ENCODE peak calls at places on chromosomes 7 and 10, in ten cellular contexts. One of them, this sample, is unnamed.
A peak's percentile ranks its signal among the peaks of the same experiment; 100 is the strongest.

GRCh38 chr10:86399879-86400704 is 33.5 kb upstream of the GRID1 start:
- DNase-seq in activated CD4-positive, alpha-beta memory T cell treated with anti-CD3 and anti-CD28 coated beads for 36 hours: peak; percentile 97
- DNase-seq in HFFc6: peak; percentile 94
- DNase-seq in stimulated activated CD8-positive, alpha-beta memory T cell treated with anti-CD3 and anti-CD28 coated beads, Interleukin-12 subunit alpha, Interleukin-12 subunit beta, amount 100 ng/mL, for 1 hour: peak; percentile 90
- DNase-seq in nephron progenitor cell: peak; percentile 98
- DNase-seq in HT1080: peak; percentile 94
- DNase-seq in activated T-cell treated with anti-CD3 and anti-CD28 coated beads, Interleukin-2, amount 50 U/mL, for 48 hours: peak; percentile 97
- DNase-seq in T-helper 9 cell: peak; percentile 93
- DNase-seq in non-pigmented ciliary epithelial cell: peak; percentile 71
- DNase-seq in stimulated activated CD4-positive, alpha-beta T cell treated with anti-CD3 and anti-CD28 coated beads, Interleukin-12 subunit alpha, Interleukin-12 subunit beta, amount 100 ng/mL, for 48 hours: peak; percentile 95
- DNase-seq in this sample: peak; percentile 93

GRCh38 chr7:137687556-137688280 is 159.1 kb downstream of the DGKI start:
- DNase-seq in HT1080: no peak
- DNase-seq in nephron progenitor cell: no peak
- DNase-seq in HFFc6: peak; percentile 51
- DNase-seq in activated CD4-positive, alpha-beta memory T cell treated with anti-CD3 and anti-CD28 coated beads for 36 hours: no peak
- DNase-seq in non-pigmented ciliary epithelial cell: peak; percentile 63
- DNase-seq in T-helper 9 cell: no peak
- DNase-seq in stimulated activated CD4-positive, alpha-beta T cell treated with anti-CD3 and anti-CD28 coated beads, Interleukin-12 subunit alpha, Interleukin-12 subunit beta, amount 100 ng/mL, for 48 hours: no peak
- DNase-seq in activated T-cell treated with anti-CD3 and anti-CD28 coated beads, Interleukin-2, amount 50 U/mL, for 48 hours: no peak
- DNase-seq in stimulated activated CD8-positive, alpha-beta memory T cell treated with anti-CD3 and anti-CD28 coated beads, Interleukin-12 subunit alpha, Interleukin-12 subunit beta, amount 100 ng/mL, for 1 hour: no peak
- DNase-seq in this sample: no peak

GRCh38 chr7:77649950-77650349 is 46.3 kb upstream of the RSBN1L start:
- DNase-seq in stimulated activated CD4-positive, alpha-beta T cell treated with anti-CD3 and anti-CD28 coated beads, Interleukin-12 subunit alpha, Interleukin-12 subunit beta, amount 100 ng/mL, for 48 hours: no peak
- DNase-seq in HFFc6: peak; percentile 53
- DNase-seq in T-helper 9 cell: no peak
- DNase-seq in non-pigmented ciliary epithelial cell: peak; percentile 51
- DNase-seq in stimulated activated CD8-positive, alpha-beta memory T cell treated with anti-CD3 and anti-CD28 coated beads, Interleukin-12 subunit alpha, Interleukin-12 subunit beta, amount 100 ng/mL, for 1 hour: no peak
- DNase-seq in nephron progenitor cell: no peak
- DNase-seq in activated CD4-positive, alpha-beta memory T cell treated with anti-CD3 and anti-CD28 coated beads for 36 hours: no peak
- DNase-seq in HT1080: no peak
- DNase-seq in activated T-cell treated with anti-CD3 and anti-CD28 coated beads, Interleukin-2, amount 50 U/mL, for 48 hours: no peak
- DNase-seq in this sample: no peak

GRCh38 chr10:117574546-117575146 is 32.1 kb downstream of the EMX2 start:
- DNase-seq in HFFc6: no peak
- DNase-seq in non-pigmented ciliary epithelial cell: no peak
- DNase-seq in T-helper 9 cell: no peak
- DNase-seq in stimulated activated CD8-positive, alpha-beta memory T cell treated with anti-CD3 and anti-CD28 coated beads, Interleukin-12 subunit alpha, Interleukin-12 subunit beta, amount 100 ng/mL, for 1 hour: no peak
- DNase-seq in activated T-cell treated with anti-CD3 and anti-CD28 coated beads, Interleukin-2, amount 50 U/mL, for 48 hours: no peak
- DNase-seq in HT1080: no peak
- DNase-seq in stimulated activated CD4-positive, alpha-beta T cell treated with anti-CD3 and anti-CD28 coated beads, Interleukin-12 subunit alpha, Interleukin-12 subunit beta, amount 100 ng/mL, for 48 hours: no peak
- DNase-seq in activated CD4-positive, alpha-beta memory T cell treated with anti-CD3 and anti-CD28 coated beads for 36 hours: no peak
- DNase-seq in nephron progenitor cell: no peak
- DNase-seq in this sample: no peak

GRCh38 chr7:32539917-32540544 is 44.7 kb downstream of the AVL9 start:
- DNase-seq in T-helper 9 cell: no peak
- DNase-seq in activated T-cell treated with anti-CD3 and anti-CD28 coated beads, Interleukin-2, amount 50 U/mL, for 48 hours: no peak
- DNase-seq in activated CD4-positive, alpha-beta memory T cell treated with anti-CD3 and anti-CD28 coated beads for 36 hours: peak; percentile 20
- DNase-seq in HFFc6: no peak
- DNase-seq in stimulated activated CD8-positive, alpha-beta memory T cell treated with anti-CD3 and anti-CD28 coated beads, Interleukin-12 subunit alpha, Interleukin-12 subunit beta, amount 100 ng/mL, for 1 hour: no peak
- DNase-seq in stimulated activated CD4-positive, alpha-beta T cell treated with anti-CD3 and anti-CD28 coated beads, Interleukin-12 subunit alpha, Interleukin-12 subunit beta, amount 100 ng/mL, for 48 hours: no peak
- DNase-seq in non-pigmented ciliary epithelial cell: no peak
- DNase-seq in nephron progenitor cell: no peak
- DNase-seq in HT1080: no peak
- DNase-seq in this sample: no peak

GRCh38 chr7:108335264-108335918 is 120.8 kb downstream of the NRCAM start:
- DNase-seq in T-helper 9 cell: no peak
- DNase-seq in HT1080: peak; percentile 7
- DNase-seq in HFFc6: no peak
- DNase-seq in stimulated activated CD4-positive, alpha-beta T cell treated with anti-CD3 and anti-CD28 coated beads, Interleukin-12 subunit alpha, Interleukin-12 subunit beta, amount 100 ng/mL, for 48 hours: no peak
- DNase-seq in activated CD4-positive, alpha-beta memory T cell treated with anti-CD3 and anti-CD28 coated beads for 36 hours: no peak
- DNase-seq in stimulated activated CD8-positive, alpha-beta memory T cell treated with anti-CD3 and anti-CD28 coated beads, Interleukin-12 subunit alpha, Interleukin-12 subunit beta, amount 100 ng/mL, for 1 hour: no peak
- DNase-seq in nephron progenitor cell: peak; percentile 12
- DNase-seq in non-pigmented ciliary epithelial cell: no peak
- DNase-seq in activated T-cell treated with anti-CD3 and anti-CD28 coated beads, Interleukin-2, amount 50 U/mL, for 48 hours: no peak
- DNase-seq in this sample: no peak

GRCh38 chr7:21749318-21749717 is 196.4 kb downstream of the CDCA7L start:
- DNase-seq in stimulated activated CD8-positive, alpha-beta memory T cell treated with anti-CD3 and anti-CD28 coated beads, Interleukin-12 subunit alpha, Interleukin-12 subunit beta, amount 100 ng/mL, for 1 hour: no peak
- DNase-seq in activated CD4-positive, alpha-beta memory T cell treated with anti-CD3 and anti-CD28 coated beads for 36 hours: no peak
- DNase-seq in T-helper 9 cell: no peak
- DNase-seq in stimulated activated CD4-positive, alpha-beta T cell treated with anti-CD3 and anti-CD28 coated beads, Interleukin-12 subunit alpha, Interleukin-12 subunit beta, amount 100 ng/mL, for 48 hours: no peak
- DNase-seq in HFFc6: no peak
- DNase-seq in activated T-cell treated with anti-CD3 and anti-CD28 coated beads, Interleukin-2, amount 50 U/mL, for 48 hours: no peak
- DNase-seq in HT1080: no peak
- DNase-seq in non-pigmented ciliary epithelial cell: no peak
- DNase-seq in nephron progenitor cell: no peak
- DNase-seq in this sample: no peak

GRCh38 chr7:1705856-1706255 is 35.8 kb downstream of the ELFN1 start:
- DNase-seq in HFFc6: no peak
- DNase-seq in nephron progenitor cell: no peak
- DNase-seq in activated T-cell treated with anti-CD3 and anti-CD28 coated beads, Interleukin-2, amount 50 U/mL, for 48 hours: no peak
- DNase-seq in non-pigmented ciliary epithelial cell: no peak
- DNase-seq in stimulated activated CD4-positive, alpha-beta T cell treated with anti-CD3 and anti-CD28 coated beads, Interleukin-12 subunit alpha, Interleukin-12 subunit beta, amount 100 ng/mL, for 48 hours: no peak
- DNase-seq in HT1080: no peak
- DNase-seq in T-helper 9 cell: no peak
- DNase-seq in stimulated activated CD8-positive, alpha-beta memory T cell treated with anti-CD3 and anti-CD28 coated beads, Interleukin-12 subunit alpha, Interleukin-12 subunit beta, amount 100 ng/mL, for 1 hour: no peak
- DNase-seq in activated CD4-positive, alpha-beta memory T cell treated with anti-CD3 and anti-CD28 coated beads for 36 hours: peak; percentile 0
- DNase-seq in this sample: no peak

GRCh38 chr10:67506083-67506756 is 189.8 kb downstream of the CTNNA3 start:
- DNase-seq in stimulated activated CD8-positive, alpha-beta memory T cell treated with anti-CD3 and anti-CD28 coated beads, Interleukin-12 subunit alpha, Interleukin-12 subunit beta, amount 100 ng/mL, for 1 hour: no peak
- DNase-seq in HFFc6: no peak
- DNase-seq in nephron progenitor cell: no peak
- DNase-seq in HT1080: no peak
- DNase-seq in stimulated activated CD4-positive, alpha-beta T cell treated with anti-CD3 and anti-CD28 coated beads, Interleukin-12 subunit alpha, Interleukin-12 subunit beta, amount 100 ng/mL, for 48 hours: no peak
- DNase-seq in activated T-cell treated with anti-CD3 and anti-CD28 coated beads, Interleukin-2, amount 50 U/mL, for 48 hours: no peak
- DNase-seq in activated CD4-positive, alpha-beta memory T cell treated with anti-CD3 and anti-CD28 coated beads for 36 hours: no peak
- DNase-seq in non-pigmented ciliary epithelial cell: no peak
- DNase-seq in T-helper 9 cell: no peak
- DNase-seq in this sample: no peak

GRCh38 chr7:29146888-29147609 is 712 bp upstream of the CPVL start:
- DNase-seq in stimulated activated CD4-positive, alpha-beta T cell treated with anti-CD3 and anti-CD28 coated beads, Interleukin-12 subunit alpha, Interleukin-12 subunit beta, amount 100 ng/mL, for 48 hours: no peak
- DNase-seq in non-pigmented ciliary epithelial cell: no peak
- DNase-seq in T-helper 9 cell: no peak
- DNase-seq in activated CD4-positive, alpha-beta memory T cell treated with anti-CD3 and anti-CD28 coated beads for 36 hours: no peak
- DNase-seq in HT1080: no peak
- DNase-seq in activated T-cell treated with anti-CD3 and anti-CD28 coated beads, Interleukin-2, amount 50 U/mL, for 48 hours: no peak
- DNase-seq in stimulated activated CD8-positive, alpha-beta memory T cell treated with anti-CD3 and anti-CD28 coated beads, Interleukin-12 subunit alpha, Interleukin-12 subunit beta, amount 100 ng/mL, for 1 hour: no peak
- DNase-seq in HFFc6: peak; percentile 10
- DNase-seq in nephron progenitor cell: peak; percentile 14
- DNase-seq in this sample: no peak

GRCh38 chr7:130144632-130145171 is 60.5 kb downstream of the TMEM209 start:
- DNase-seq in non-pigmented ciliary epithelial cell: peak; percentile 78
- DNase-seq in activated CD4-positive, alpha-beta memory T cell treated with anti-CD3 and anti-CD28 coated beads for 36 hours: no peak
- DNase-seq in HFFc6: peak; percentile 43
- DNase-seq in stimulated activated CD8-positive, alpha-beta memory T cell treated with anti-CD3 and anti-CD28 coated beads, Interleukin-12 subunit alpha, Interleukin-12 subunit beta, amount 100 ng/mL, for 1 hour: no peak
- DNase-seq in HT1080: peak; percentile 20
- DNase-seq in nephron progenitor cell: no peak
- DNase-seq in T-helper 9 cell: no peak
- DNase-seq in stimulated activated CD4-positive, alpha-beta T cell treated with anti-CD3 and anti-CD28 coated beads, Interleukin-12 subunit alpha, Interleukin-12 subunit beta, amount 100 ng/mL, for 48 hours: no peak
- DNase-seq in activated T-cell treated with anti-CD3 and anti-CD28 coated beads, Interleukin-2, amount 50 U/mL, for 48 hours: no peak
- DNase-seq in this sample: no peak

GRCh38 chr10:99532687-99533495 is at the start of gene NKX2-3:
- DNase-seq in T-helper 9 cell: no peak
- DNase-seq in non-pigmented ciliary epithelial cell: no peak
- DNase-seq in activated T-cell treated with anti-CD3 and anti-CD28 coated beads, Interleukin-2, amount 50 U/mL, for 48 hours: peak; percentile 67
- DNase-seq in stimulated activated CD8-positive, alpha-beta memory T cell treated with anti-CD3 and anti-CD28 coated beads, Interleukin-12 subunit alpha, Interleukin-12 subunit beta, amount 100 ng/mL, for 1 hour: no peak
- DNase-seq in nephron progenitor cell: peak; percentile 84
- DNase-seq in HT1080: no peak
- DNase-seq in HFFc6: peak; percentile 33
- DNase-seq in activated CD4-positive, alpha-beta memory T cell treated with anti-CD3 and anti-CD28 coated beads for 36 hours: peak; percentile 78
- DNase-seq in stimulated activated CD4-positive, alpha-beta T cell treated with anti-CD3 and anti-CD28 coated beads, Interleukin-12 subunit alpha, Interleukin-12 subunit beta, amount 100 ng/mL, for 48 hours: peak; percentile 49
- DNase-seq in this sample: no peak

GRCh38 chr10:13690281-13690825 is 103.6 kb downstream of the PRPF18 start:
- DNase-seq in activated T-cell treated with anti-CD3 and anti-CD28 coated beads, Interleukin-2, amount 50 U/mL, for 48 hours: no peak
- DNase-seq in T-helper 9 cell: no peak
- DNase-seq in stimulated activated CD8-positive, alpha-beta memory T cell treated with anti-CD3 and anti-CD28 coated beads, Interleukin-12 subunit alpha, Interleukin-12 subunit beta, amount 100 ng/mL, for 1 hour: no peak
- DNase-seq in stimulated activated CD4-positive, alpha-beta T cell treated with anti-CD3 and anti-CD28 coated beads, Interleukin-12 subunit alpha, Interleukin-12 subunit beta, amount 100 ng/mL, for 48 hours: no peak
- DNase-seq in non-pigmented ciliary epithelial cell: no peak
- DNase-seq in HT1080: no peak
- DNase-seq in HFFc6: no peak
- DNase-seq in nephron progenitor cell: no peak
- DNase-seq in activated CD4-positive, alpha-beta memory T cell treated with anti-CD3 and anti-CD28 coated beads for 36 hours: peak; percentile 28
- DNase-seq in this sample: no peak

GRCh38 chr7:129187681-129188371 is 607 bp upstream of the SMO start:
- DNase-seq in activated CD4-positive, alpha-beta memory T cell treated with anti-CD3 and anti-CD28 coated beads for 36 hours: no peak
- DNase-seq in HT1080: no peak
- DNase-seq in stimulated activated CD4-positive, alpha-beta T cell treated with anti-CD3 and anti-CD28 coated beads, Interleukin-12 subunit alpha, Interleukin-12 subunit beta, amount 100 ng/mL, for 48 hours: no peak
- DNase-seq in activated T-cell treated with anti-CD3 and anti-CD28 coated beads, Interleukin-2, amount 50 U/mL, for 48 hours: no peak
- DNase-seq in HFFc6: no peak
- DNase-seq in stimulated activated CD8-positive, alpha-beta memory T cell treated with anti-CD3 and anti-CD28 coated beads, Interleukin-12 subunit alpha, Interleukin-12 subunit beta, amount 100 ng/mL, for 1 hour: no peak
- DNase-seq in nephron progenitor cell: no peak
- DNase-seq in T-helper 9 cell: no peak
- DNase-seq in non-pigmented ciliary epithelial cell: no peak
- DNase-seq in this sample: no peak

GRCh38 chr10:5551531-5552375 is 27.0 kb downstream of the CALML3 start:
- DNase-seq in stimulated activated CD4-positive, alpha-beta T cell treated with anti-CD3 and anti-CD28 coated beads, Interleukin-12 subunit alpha, Interleukin-12 subunit beta, amount 100 ng/mL, for 48 hours: peak; percentile 72
- DNase-seq in nephron progenitor cell: no peak
- DNase-seq in activated CD4-positive, alpha-beta memory T cell treated with anti-CD3 and anti-CD28 coated beads for 36 hours: peak; percentile 87
- DNase-seq in activated T-cell treated with anti-CD3 and anti-CD28 coated beads, Interleukin-2, amount 50 U/mL, for 48 hours: peak; percentile 85
- DNase-seq in T-helper 9 cell: no peak
- DNase-seq in HT1080: peak; percentile 90
- DNase-seq in stimulated activated CD8-positive, alpha-beta memory T cell treated with anti-CD3 and anti-CD28 coated beads, Interleukin-12 subunit alpha, Interleukin-12 subunit beta, amount 100 ng/mL, for 1 hour: no peak
- DNase-seq in non-pigmented ciliary epithelial cell: no peak
- DNase-seq in HFFc6: no peak
- DNase-seq in this sample: peak; percentile 58

GRCh38 chr10:113326160-113327111 is 226.4 kb upstream of the HABP2 start:
- DNase-seq in nephron progenitor cell: no peak
- DNase-seq in HFFc6: peak; percentile 96
- DNase-seq in activated CD4-positive, alpha-beta memory T cell treated with anti-CD3 and anti-CD28 coated beads for 36 hours: peak; percentile 66
- DNase-seq in stimulated activated CD8-positive, alpha-beta memory T cell treated with anti-CD3 and anti-CD28 coated beads, Interleukin-12 subunit alpha, Interleukin-12 subunit beta, amount 100 ng/mL, for 1 hour: no peak
- DNase-seq in HT1080: peak; percentile 93
- DNase-seq in activated T-cell treated with anti-CD3 and anti-CD28 coated beads, Interleukin-2, amount 50 U/mL, for 48 hours: peak; percentile 57
- DNase-seq in non-pigmented ciliary epithelial cell: peak; percentile 51
- DNase-seq in stimulated activated CD4-positive, alpha-beta T cell treated with anti-CD3 and anti-CD28 coated beads, Interleukin-12 subunit alpha, Interleukin-12 subunit beta, amount 100 ng/mL, for 48 hours: peak; percentile 16
- DNase-seq in T-helper 9 cell: no peak
- DNase-seq in this sample: peak; percentile 8

GRCh38 chr7:27863866-27864265 is 123.9 kb downstream of the TAX1BP1 start:
- DNase-seq in T-helper 9 cell: no peak
- DNase-seq in stimulated activated CD8-positive, alpha-beta memory T cell treated with anti-CD3 and anti-CD28 coated beads, Interleukin-12 subunit alpha, Interleukin-12 subunit beta, amount 100 ng/mL, for 1 hour: no peak
- DNase-seq in HFFc6: no peak
- DNase-seq in non-pigmented ciliary epithelial cell: peak; percentile 24
- DNase-seq in HT1080: peak; percentile 90
- DNase-seq in activated CD4-positive, alpha-beta memory T cell treated with anti-CD3 and anti-CD28 coated beads for 36 hours: no peak
- DNase-seq in stimulated activated CD4-positive, alpha-beta T cell treated with anti-CD3 and anti-CD28 coated beads, Interleukin-12 subunit alpha, Interleukin-12 subunit beta, amount 100 ng/mL, for 48 hours: no peak
- DNase-seq in nephron progenitor cell: peak; percentile 21
- DNase-seq in activated T-cell treated with anti-CD3 and anti-CD28 coated beads, Interleukin-2, amount 50 U/mL, for 48 hours: no peak
- DNase-seq in this sample: no peak

GRCh38 chr7:101870361-101871062 is 53.1 kb downstream of the CUX1 start:
- DNase-seq in stimulated activated CD8-positive, alpha-beta memory T cell treated with anti-CD3 and anti-CD28 coated beads, Interleukin-12 subunit alpha, Interleukin-12 subunit beta, amount 100 ng/mL, for 1 hour: no peak
- DNase-seq in stimulated activated CD4-positive, alpha-beta T cell treated with anti-CD3 and anti-CD28 coated beads, Interleukin-12 subunit alpha, Interleukin-12 subunit beta, amount 100 ng/mL, for 48 hours: no peak
- DNase-seq in non-pigmented ciliary epithelial cell: no peak
- DNase-seq in HT1080: no peak
- DNase-seq in activated CD4-positive, alpha-beta memory T cell treated with anti-CD3 and anti-CD28 coated beads for 36 hours: no peak
- DNase-seq in nephron progenitor cell: no peak
- DNase-seq in HFFc6: no peak
- DNase-seq in T-helper 9 cell: no peak
- DNase-seq in activated T-cell treated with anti-CD3 and anti-CD28 coated beads, Interleukin-2, amount 50 U/mL, for 48 hours: no peak
- DNase-seq in this sample: no peak

GRCh38 chr10:3499120-3499519 is 285.9 kb downstream of the KLF6 start:
- DNase-seq in stimulated activated CD8-positive, alpha-beta memory T cell treated with anti-CD3 and anti-CD28 coated beads, Interleukin-12 subunit alpha, Interleukin-12 subunit beta, amount 100 ng/mL, for 1 hour: no peak
- DNase-seq in stimulated activated CD4-positive, alpha-beta T cell treated with anti-CD3 and anti-CD28 coated beads, Interleukin-12 subunit alpha, Interleukin-12 subunit beta, amount 100 ng/mL, for 48 hours: no peak
- DNase-seq in non-pigmented ciliary epithelial cell: no peak
- DNase-seq in activated CD4-positive, alpha-beta memory T cell treated with anti-CD3 and anti-CD28 coated beads for 36 hours: no peak
- DNase-seq in HT1080: no peak
- DNase-seq in HFFc6: no peak
- DNase-seq in T-helper 9 cell: no peak
- DNase-seq in nephron progenitor cell: no peak
- DNase-seq in activated T-cell treated with anti-CD3 and anti-CD28 coated beads, Interleukin-2, amount 50 U/mL, for 48 hours: no peak
- DNase-seq in this sample: no peak

GRCh38 chr10:90087197-90088007 is 386.0 kb downstream of the KIF20B start:
- DNase-seq in T-helper 9 cell: no peak
- DNase-seq in activated CD4-positive, alpha-beta memory T cell treated with anti-CD3 and anti-CD28 coated beads for 36 hours: peak; percentile 24
- DNase-seq in HFFc6: no peak
- DNase-seq in activated T-cell treated with anti-CD3 and anti-CD28 coated beads, Interleukin-2, amount 50 U/mL, for 48 hours: no peak
- DNase-seq in nephron progenitor cell: no peak
- DNase-seq in stimulated activated CD4-positive, alpha-beta T cell treated with anti-CD3 and anti-CD28 coated beads, Interleukin-12 subunit alpha, Interleukin-12 subunit beta, amount 100 ng/mL, for 48 hours: peak; percentile 4
- DNase-seq in non-pigmented ciliary epithelial cell: no peak
- DNase-seq in stimulated activated CD8-positive, alpha-beta memory T cell treated with anti-CD3 and anti-CD28 coated beads, Interleukin-12 subunit alpha, Interleukin-12 subunit beta, amount 100 ng/mL, for 1 hour: no peak
- DNase-seq in HT1080: peak; percentile 98
- DNase-seq in this sample: no peak

GRCh38 chr7:37284805-37285211 is 163.9 kb downstream of the ELMO1 start:
- DNase-seq in activated CD4-positive, alpha-beta memory T cell treated with anti-CD3 and anti-CD28 coated beads for 36 hours: peak; percentile 57
- DNase-seq in non-pigmented ciliary epithelial cell: no peak
- DNase-seq in activated T-cell treated with anti-CD3 and anti-CD28 coated beads, Interleukin-2, amount 50 U/mL, for 48 hours: peak; percentile 68
- DNase-seq in stimulated activated CD4-positive, alpha-beta T cell treated with anti-CD3 and anti-CD28 coated beads, Interleukin-12 subunit alpha, Interleukin-12 subunit beta, amount 100 ng/mL, for 48 hours: peak; percentile 18
- DNase-seq in HT1080: peak; percentile 46
- DNase-seq in stimulated activated CD8-positive, alpha-beta memory T cell treated with anti-CD3 and anti-CD28 coated beads, Interleukin-12 subunit alpha, Interleukin-12 subunit beta, amount 100 ng/mL, for 1 hour: peak; percentile 10
- DNase-seq in T-helper 9 cell: peak; percentile 25
- DNase-seq in HFFc6: no peak
- DNase-seq in nephron progenitor cell: peak; percentile 63
- DNase-seq in this sample: peak; percentile 14

GRCh38 chr7:77403957-77404356 is 12.2 kb downstream of the GSAP start:
- DNase-seq in activated T-cell treated with anti-CD3 and anti-CD28 coated beads, Interleukin-2, amount 50 U/mL, for 48 hours: no peak
- DNase-seq in HFFc6: no peak
- DNase-seq in non-pigmented ciliary epithelial cell: no peak
- DNase-seq in nephron progenitor cell: no peak
- DNase-seq in stimulated activated CD8-positive, alpha-beta memory T cell treated with anti-CD3 and anti-CD28 coated beads, Interleukin-12 subunit alpha, Interleukin-12 subunit beta, amount 100 ng/mL, for 1 hour: no peak
- DNase-seq in T-helper 9 cell: no peak
- DNase-seq in HT1080: no peak
- DNase-seq in stimulated activated CD4-positive, alpha-beta T cell treated with anti-CD3 and anti-CD28 coated beads, Interleukin-12 subunit alpha, Interleukin-12 subunit beta, amount 100 ng/mL, for 48 hours: no peak
- DNase-seq in activated CD4-positive, alpha-beta memory T cell treated with anti-CD3 and anti-CD28 coated beads for 36 hours: no peak
- DNase-seq in this sample: no peak

GRCh38 chr10:48579251-48579960 is 25.5 kb downstream of the ARHGAP22 start:
- DNase-seq in HT1080: no peak
- DNase-seq in stimulated activated CD4-positive, alpha-beta T cell treated with anti-CD3 and anti-CD28 coated beads, Interleukin-12 subunit alpha, Interleukin-12 subunit beta, amount 100 ng/mL, for 48 hours: no peak
- DNase-seq in nephron progenitor cell: no peak
- DNase-seq in activated CD4-positive, alpha-beta memory T cell treated with anti-CD3 and anti-CD28 coated beads for 36 hours: no peak
- DNase-seq in stimulated activated CD8-positive, alpha-beta memory T cell treated with anti-CD3 and anti-CD28 coated beads, Interleukin-12 subunit alpha, Interleukin-12 subunit beta, amount 100 ng/mL, for 1 hour: no peak
- DNase-seq in non-pigmented ciliary epithelial cell: peak; percentile 34
- DNase-seq in activated T-cell treated with anti-CD3 and anti-CD28 coated beads, Interleukin-2, amount 50 U/mL, for 48 hours: no peak
- DNase-seq in HFFc6: peak; percentile 46
- DNase-seq in T-helper 9 cell: no peak
- DNase-seq in this sample: no peak

GRCh38 chr10:59281861-59282260 is 80.5 kb downstream of the FAM13C start:
- DNase-seq in stimulated activated CD8-positive, alpha-beta memory T cell treated with anti-CD3 and anti-CD28 coated beads, Interleukin-12 subunit alpha, Interleukin-12 subunit beta, amount 100 ng/mL, for 1 hour: no peak
- DNase-seq in HT1080: no peak
- DNase-seq in HFFc6: no peak
- DNase-seq in activated T-cell treated with anti-CD3 and anti-CD28 coated beads, Interleukin-2, amount 50 U/mL, for 48 hours: no peak
- DNase-seq in activated CD4-positive, alpha-beta memory T cell treated with anti-CD3 and anti-CD28 coated beads for 36 hours: no peak
- DNase-seq in T-helper 9 cell: no peak
- DNase-seq in stimulated activated CD4-positive, alpha-beta T cell treated with anti-CD3 and anti-CD28 coated beads, Interleukin-12 subunit alpha, Interleukin-12 subunit beta, amount 100 ng/mL, for 48 hours: no peak
- DNase-seq in nephron progenitor cell: no peak
- DNase-seq in non-pigmented ciliary epithelial cell: no peak
- DNase-seq in this sample: no peak

GRCh38 chr7:115707236-115707635 is 323.3 kb downstream of the TFEC start:
- DNase-seq in activated CD4-positive, alpha-beta memory T cell treated with anti-CD3 and anti-CD28 coated beads for 36 hours: peak; percentile 10
- DNase-seq in HT1080: peak; percentile 2
- DNase-seq in nephron progenitor cell: no peak
- DNase-seq in activated T-cell treated with anti-CD3 and anti-CD28 coated beads, Interleukin-2, amount 50 U/mL, for 48 hours: no peak
- DNase-seq in stimulated activated CD8-positive, alpha-beta memory T cell treated with anti-CD3 and anti-CD28 coated beads, Interleukin-12 subunit alpha, Interleukin-12 subunit beta, amount 100 ng/mL, for 1 hour: no peak
- DNase-seq in HFFc6: no peak
- DNase-seq in T-helper 9 cell: no peak
- DNase-seq in stimulated activated CD4-positive, alpha-beta T cell treated with anti-CD3 and anti-CD28 coated beads, Interleukin-12 subunit alpha, Interleukin-12 subunit beta, amount 100 ng/mL, for 48 hours: no peak
- DNase-seq in non-pigmented ciliary epithelial cell: no peak
- DNase-seq in this sample: no peak

GRCh38 chr7:78530351-78530750 is 731.8 kb downstream of the PHTF2 start:
- DNase-seq in T-helper 9 cell: no peak
- DNase-seq in activated CD4-positive, alpha-beta memory T cell treated with anti-CD3 and anti-CD28 coated beads for 36 hours: no peak
- DNase-seq in HFFc6: peak; percentile 74
- DNase-seq in non-pigmented ciliary epithelial cell: no peak
- DNase-seq in stimulated activated CD4-positive, alpha-beta T cell treated with anti-CD3 and anti-CD28 coated beads, Interleukin-12 subunit alpha, Interleukin-12 subunit beta, amount 100 ng/mL, for 48 hours: no peak
- DNase-seq in stimulated activated CD8-positive, alpha-beta memory T cell treated with anti-CD3 and anti-CD28 coated beads, Interleukin-12 subunit alpha, Interleukin-12 subunit beta, amount 100 ng/mL, for 1 hour: no peak
- DNase-seq in activated T-cell treated with anti-CD3 and anti-CD28 coated beads, Interleukin-2, amount 50 U/mL, for 48 hours: no peak
- DNase-seq in nephron progenitor cell: no peak
- DNase-seq in HT1080: peak; percentile 85
- DNase-seq in this sample: no peak

GRCh38 chr10:84196941-84197340 is 2.6 kb downstream of the CDHR1 start:
- DNase-seq in HFFc6: no peak
- DNase-seq in T-helper 9 cell: no peak
- DNase-seq in HT1080: no peak
- DNase-seq in stimulated activated CD4-positive, alpha-beta T cell treated with anti-CD3 and anti-CD28 coated beads, Interleukin-12 subunit alpha, Interleukin-12 subunit beta, amount 100 ng/mL, for 48 hours: no peak
- DNase-seq in nephron progenitor cell: no peak
- DNase-seq in activated T-cell treated with anti-CD3 and anti-CD28 coated beads, Interleukin-2, amount 50 U/mL, for 48 hours: no peak
- DNase-seq in stimulated activated CD8-positive, alpha-beta memory T cell treated with anti-CD3 and anti-CD28 coated beads, Interleukin-12 subunit alpha, Interleukin-12 subunit beta, amount 100 ng/mL, for 1 hour: no peak
- DNase-seq in activated CD4-positive, alpha-beta memory T cell treated with anti-CD3 and anti-CD28 coated beads for 36 hours: no peak
- DNase-seq in non-pigmented ciliary epithelial cell: no peak
- DNase-seq in this sample: no peak

GRCh38 chr7:148021507-148022045 is 569.0 kb upstream of the C7orf33 start:
- DNase-seq in activated CD4-positive, alpha-beta memory T cell treated with anti-CD3 and anti-CD28 coated beads for 36 hours: no peak
- DNase-seq in T-helper 9 cell: no peak
- DNase-seq in HFFc6: no peak
- DNase-seq in stimulated activated CD8-positive, alpha-beta memory T cell treated with anti-CD3 and anti-CD28 coated beads, Interleukin-12 subunit alpha, Interleukin-12 subunit beta, amount 100 ng/mL, for 1 hour: no peak
- DNase-seq in activated T-cell treated with anti-CD3 and anti-CD28 coated beads, Interleukin-2, amount 50 U/mL, for 48 hours: no peak
- DNase-seq in nephron progenitor cell: no peak
- DNase-seq in stimulated activated CD4-positive, alpha-beta T cell treated with anti-CD3 and anti-CD28 coated beads, Interleukin-12 subunit alpha, Interleukin-12 subunit beta, amount 100 ng/mL, for 48 hours: no peak
- DNase-seq in non-pigmented ciliary epithelial cell: no peak
- DNase-seq in HT1080: no peak
- DNase-seq in this sample: no peak

This sample was measured in stimulated activated naive CD4-positive, alpha-beta T cell treated with Interleukin-2 at 50 U/mL for 16 hours.